ENCODE peak calls at places on chromosome 9, in four cellular contexts. G is lower lobe of right lung, L is heart left ventricle, F is sigmoid colon. O is an unnamed sample. For H3K4me1, the result is how much of the 10 kb centered on the place peaks cover.

GRCh38 chr9:116074658-116075057 is 78.9 kb upstream of the PAPPA start:
- DNase-seq in L (no peak), F (no peak), G (no peak), O (no peak)

GRCh38 chr9:1100945-1101344 is 50.8 kb downstream of the DMRT2 start:
- DNase-seq in F (no peak), L (peak), G (no peak), O (no peak)

GRCh38 chr9:113187935-113188595 is 33.0 kb downstream of the FKBP15 start:
- DNase-seq in F (peak), G (peak), L (peak), O (no peak)

GRCh38 chr9:86515221-86515620 is 161.0 kb upstream of the TUT7 start:
- DNase-seq in G (no peak), L (no peak), F (no peak), O (no peak)

GRCh38 chr9:12916037-12916436 is 141.2 kb downstream of the LURAP1L start:
- DNase-seq in G (no peak), L (no peak), F (no peak), O (no peak)

GRCh38 chr9:122004589-122004988 is 88.5 kb downstream of the TTLL11 start:
- DNase-seq in F (no peak), G (no peak), L (no peak), O (no peak)

GRCh38 chr9:123033864-123034598 is 564 bp downstream of the GPR21 start:
- DNase-seq in G (no peak), F (no peak), L (no peak), O (no peak)

GRCh38 chr9:123157216-123157615 is 111.2 kb downstream of the STRBP start:
- DNase-seq in L (no peak), G (no peak), F (no peak), O (no peak)

GRCh38 chr9:107848598-107848997 is 359.0 kb upstream of the KLF4 start:
- DNase-seq in G (no peak), L (no peak), F (no peak), O (no peak)

GRCh38 chr9:7879551-7880245 is 80.1 kb upstream of the DMAC1 start:
- DNase-seq in L (no peak), G (no peak), F (no peak), O (no peak)

GRCh38 chr9:8604201-8604600 is 804.6 kb upstream of the DMAC1 start:
- DNase-seq in G (no peak), L (no peak), F (no peak), O (no peak)

GRCh38 chr9:75229605-75230332 is 141.5 kb downstream of the OSTF1 start:
- DNase-seq in F (peak), G (peak), L (no peak), O (peak)

GRCh38 chr9:98129451-98129881 is 10.4 kb upstream of the TRIM14 start:
- DNase-seq in L (no peak), F (peak), G (peak), O (no peak)

GRCh38 chr9:123318961-123319421 is 37.0 kb upstream of the CRB2 start:
- DNase-seq in G (no peak), L (no peak), F (peak), O (no peak)

GRCh38 chr9:137217276-137218211 is 4.5 kb downstream of the RNF208 start:
- DNase-seq in F (no peak), L (peak), G (peak), O (peak)

GRCh38 chr9:112379177-112380101 is 469 bp upstream of the HSDL2 start:
- DNase-seq in L (peak), F (peak), G (peak), O (peak)

GRCh38 chr9:5918460-5918859 is 27.8 kb downstream of the MLANA start:
- DNase-seq in G (no peak), L (no peak), F (no peak), O (no peak)

GRCh38 chr9:15299374-15299939 is 7.6 kb downstream of the TTC39B start:
- DNase-seq in L (no peak), G (no peak), F (no peak), O (peak)

GRCh38 chr9:87405677-87406544 is 91.8 kb upstream of the DAPK1 start:
- DNase-seq in G (peak), F (peak), L (no peak), O (peak)

GRCh38 chr9:131593936-131594665 is 48.8 kb downstream of the PRRT1B start:
- DNase-seq in G (no peak), L (no peak), F (no peak), O (no peak)

GRCh38 chr9:88065609-88066008 is 72.7 kb downstream of the SPATA31C2 start:
- DNase-seq in F (no peak), L (no peak), G (no peak), O (no peak)

GRCh38 chr9:110083866-110084265 is 124.1 kb downstream of the C9orf152 start:
- DNase-seq in G (no peak), L (no peak), F (no peak), O (no peak)

GRCh38 chr9:134626576-134627416 is 14.8 kb upstream of the COL5A1 start:
- DNase-seq in L (no peak), F (peak), G (no peak), O (peak)
- H3K4me1 ChIP-seq in L (under half), F (under half), G (under half), O (under half)

GRCh38 chr9:126982215-126983002 is 67.8 kb downstream of the RALGPS1 start:
- DNase-seq in L (no peak), G (no peak), F (no peak), O (no peak)

GRCh38 chr9:126981218-126981617 is 66.6 kb downstream of the RALGPS1 start:
- DNase-seq in G (no peak), F (no peak), L (no peak), O (no peak)

GRCh38 chr9:126984969-126985368 is 70.4 kb downstream of the RALGPS1 start:
- DNase-seq in G (no peak), F (no peak), L (no peak), O (no peak)

GRCh38 chr9:126985870-126986498 is 71.4 kb downstream of the RALGPS1 start:
- DNase-seq in F (no peak), L (peak), G (peak), O (peak)

GRCh38 chr9:126983767-126984166 is 69.2 kb downstream of the RALGPS1 start:
- DNase-seq in L (no peak), F (no peak), G (no peak), O (no peak)
- H3K4me1 ChIP-seq in L (under half), F (under half), G (under half), O (under half)

GRCh38 chr9:130268521-130269131 is 3.1 kb downstream of the HMCN2 start:
- DNase-seq in G (no peak), L (no peak), F (peak), O (no peak)
- H3K4me1 ChIP-seq in G (under half), L (under half), F (half or more), O (under half)

DNA sequence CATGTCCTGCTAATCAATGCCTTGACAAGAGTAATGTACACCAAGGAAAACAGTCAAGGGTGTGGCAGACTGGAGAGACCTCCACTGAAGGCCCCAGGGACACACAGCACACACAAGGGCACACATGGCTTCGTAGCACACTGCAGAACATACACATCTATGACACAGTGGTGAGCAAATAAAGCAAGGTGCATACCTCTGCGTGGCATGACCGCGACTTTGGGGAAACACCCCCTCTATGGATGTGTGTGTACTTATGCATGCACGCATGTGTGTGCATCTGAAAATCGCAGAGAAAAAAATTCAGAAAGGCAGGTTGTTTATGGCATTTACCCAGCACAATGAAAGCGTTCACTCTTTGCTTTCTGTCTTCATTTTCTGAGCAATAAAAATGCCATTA is 20.5 kb downstream of the SEMA4D start:
- DNase-seq in F (peak), G (no peak), L (no peak), O (peak)
- H3K4me1 ChIP-seq in F (under half), G (under half), L (under half), O (under half)

DNA sequence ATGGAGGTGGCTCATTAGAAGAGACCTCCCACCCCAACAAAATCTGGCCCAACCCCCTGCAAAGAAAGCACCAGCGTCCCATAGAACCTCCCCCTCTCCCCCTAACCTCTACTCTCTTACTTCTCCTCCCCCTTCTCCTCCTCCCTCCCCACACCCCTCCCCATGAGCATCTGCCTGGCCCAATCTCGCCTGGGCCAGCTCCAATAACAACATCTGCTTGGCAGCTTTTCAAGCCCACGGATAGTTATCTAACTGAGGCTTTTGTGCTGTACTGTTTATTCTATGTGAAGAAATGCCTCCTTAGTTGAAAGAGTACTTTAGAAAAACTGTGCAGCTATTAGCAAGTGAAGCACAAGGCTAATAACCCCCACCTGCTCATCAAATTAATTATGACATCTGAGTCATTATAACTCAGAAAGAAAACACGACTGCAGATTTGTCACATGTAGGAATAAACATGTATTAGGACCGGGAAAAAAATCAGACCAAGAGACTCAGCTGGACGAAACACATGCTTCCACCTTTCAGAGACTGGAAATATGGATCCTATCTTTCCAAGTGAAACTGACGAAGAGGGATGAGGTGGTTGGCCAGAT is 42.8 kb downstream of the NFIB start:
- DNase-seq in L (peak), G (no peak), F (peak), O (peak)
- H3K4me1 ChIP-seq in L (under half), G (under half), F (half or more), O (under half)

DNA sequence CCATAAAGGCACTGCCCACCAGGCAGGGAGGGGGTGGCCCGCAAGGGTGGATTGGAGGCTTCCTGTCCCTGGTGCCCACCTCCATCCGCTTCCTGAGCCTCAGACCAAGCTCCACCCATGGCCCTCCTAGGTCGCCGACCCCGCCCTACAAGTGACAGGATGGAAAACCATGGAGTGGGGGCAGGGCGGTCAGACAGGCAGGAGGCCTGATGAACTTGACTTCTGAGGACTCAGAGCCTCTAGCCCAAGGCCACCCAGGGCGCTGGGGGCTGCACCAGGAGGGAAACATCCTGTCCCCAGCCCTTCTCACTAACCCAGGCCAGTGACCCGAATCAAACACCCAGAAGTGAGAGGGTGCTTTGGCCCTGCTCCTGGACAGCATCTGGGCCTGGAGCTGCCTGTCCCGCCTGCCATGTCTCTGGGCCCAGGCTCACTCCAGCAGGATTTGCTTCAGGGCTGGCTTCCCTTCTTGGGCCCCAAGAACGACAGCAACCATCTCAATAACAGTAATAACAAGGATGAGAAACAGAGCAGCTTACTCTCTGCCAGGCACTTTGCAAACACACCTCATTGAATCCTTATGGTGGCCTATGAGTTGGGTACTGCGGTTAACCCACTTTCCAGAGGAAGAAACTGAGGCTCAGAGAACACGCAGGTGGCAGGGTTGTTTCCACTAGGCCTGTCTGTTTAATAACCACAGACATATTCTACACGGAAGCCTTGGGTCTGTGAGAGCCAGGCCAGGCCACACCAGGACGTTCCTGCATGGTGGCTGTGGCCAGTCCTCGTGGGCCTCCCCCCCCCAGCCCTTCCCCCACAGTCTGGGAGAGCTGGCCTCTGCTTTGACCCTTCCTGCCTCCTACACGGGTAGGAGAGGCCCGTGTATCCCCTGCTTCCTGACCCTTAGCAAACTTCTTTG is 4.4 kb upstream of the ST6GALNAC6 start:
- DNase-seq in L (peak), F (peak), G (peak), O (peak)
- H3K4me1 ChIP-seq in L (under half), F (under half), G (half or more), O (half or more)

GRCh38 chr9:93010696-93011095 is 47.8 kb upstream of the SUSD3 start:
- DNase-seq in G (no peak), L (no peak), F (no peak), O (no peak)

GRCh38 chr9:93010056-93010455 is 48.4 kb upstream of the SUSD3 start:
- DNase-seq in L (no peak), G (no peak), F (no peak), O (no peak)

GRCh38 chr9:93011114-93011513 is 47.4 kb upstream of the SUSD3 start:
- DNase-seq in G (no peak), L (no peak), F (peak), O (peak)

GRCh38 chr9:93013856-93014582 is 44.5 kb upstream of the SUSD3 start:
- DNase-seq in G (no peak), F (peak), L (no peak), O (peak)

DNA sequence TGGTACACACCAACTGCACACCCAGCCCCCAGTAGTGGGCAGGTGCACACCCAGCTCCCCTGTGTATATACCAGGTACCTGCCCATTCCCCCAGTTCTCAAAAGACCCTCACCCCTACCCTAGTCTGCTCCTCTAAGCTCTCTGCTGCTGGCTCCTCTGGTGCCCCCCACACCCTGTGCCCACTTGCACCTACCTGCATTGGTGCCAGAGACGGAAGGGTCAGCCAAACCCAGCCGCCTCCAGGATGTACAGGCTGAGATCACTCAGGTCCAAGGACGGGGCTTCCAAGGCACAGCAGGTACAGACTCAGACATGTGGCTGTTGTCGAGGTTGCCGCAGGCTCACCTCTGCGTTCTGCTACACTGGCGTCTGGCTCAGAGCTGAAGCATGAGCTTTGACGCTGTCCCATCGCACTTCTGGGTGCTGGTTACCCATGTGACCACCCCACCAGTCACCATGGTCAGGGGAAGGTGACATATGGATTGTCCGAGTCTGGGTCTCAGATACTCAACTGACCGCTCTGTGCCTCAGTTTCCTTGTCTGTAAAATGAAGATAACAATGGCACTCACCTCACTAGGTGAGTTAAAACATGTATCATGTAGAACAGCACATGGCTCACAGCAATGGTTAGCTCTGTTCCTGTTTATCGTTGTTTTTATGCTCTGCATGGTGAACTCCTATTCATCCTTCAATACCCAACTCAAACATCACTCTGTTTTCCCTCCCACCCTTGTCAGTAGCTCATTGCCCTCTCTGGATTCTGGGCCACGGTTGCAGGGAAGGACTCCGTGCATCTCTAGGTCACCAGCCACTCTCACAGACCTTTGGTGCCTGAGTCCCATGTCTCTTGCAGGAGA is 45.3 kb upstream of the SUSD3 start:
- DNase-seq in L (no peak), F (peak), G (no peak), O (peak)
- H3K4me1 ChIP-seq in L (under half), F (under half), G (under half), O (under half)

GRCh38 chr9:77957652-77958051 is 74.0 kb downstream of the GNAQ start:
- DNase-seq in F (no peak), L (no peak), G (no peak), O (no peak)
- H3K4me1 ChIP-seq in F (half or more), L (under half), G (half or more), O (under half)

GRCh38 chr9:95769909-95770433 is 105.5 kb upstream of the ERCC6L2 start:
- DNase-seq in G (no peak), L (no peak), F (no peak), O (no peak)
- H3K4me1 ChIP-seq in G (under half), L (under half), F (under half), O (under half)

GRCh38 chr9:3507395-3508077 is 18.3 kb downstream of the RFX3 start:
- DNase-seq in G (no peak), L (no peak), F (no peak), O (no peak)

GRCh38 chr9:3508078-3508431 is 17.7 kb downstream of the RFX3 start:
- DNase-seq in L (no peak), G (no peak), F (no peak), O (no peak)

GRCh38 chr9:3510796-3511195 is 15.0 kb downstream of the RFX3 start:
- DNase-seq in G (no peak), F (no peak), L (no peak), O (no peak)

GRCh38 chr9:3509926-3510325 is 15.9 kb downstream of the RFX3 start:
- DNase-seq in G (no peak), L (no peak), F (no peak), O (no peak)

GRCh38 chr9:3508531-3509374 is 17.0 kb downstream of the RFX3 start:
- DNase-seq in L (no peak), F (no peak), G (no peak), O (no peak)
- H3K4me1 ChIP-seq in L (under half), F (under half), G (under half), O (under half)